ENCODE peak calls at places on chromosomes 3 and 15, in four cellular contexts. F, H, Y and P are unnamed samples.

GRCh38 chr3:194537732-194538247 is 51.0 kb upstream of the ATP13A3 start:
- DNase-seq in F (peak; percentile 88), H (peak; percentile 29), Y (no peak), P (peak; percentile 87)

GRCh38 chr3:125679258-125679657 is 84.0 kb upstream of the OSBPL11 start:
- DNase-seq in F (peak; percentile 15), H (peak; percentile 48), Y (no peak), P (no peak)

GRCh38 chr3:64166584-64167155 is 58.6 kb downstream of the PRICKLE2 start:
- DNase-seq in F (peak; percentile 43), H (peak; percentile 89), Y (peak; percentile 44), P (no peak)

GRCh38 chr3:3798641-3799113 is 554 bp upstream of the LRRN1 start:
- DNase-seq in F (no peak), H (peak; percentile 76), Y (peak; percentile 69), P (no peak)

GRCh38 chr3:181709537-181710279 is 2.0 kb upstream of the SOX2 start:
- DNase-seq in F (peak; percentile 62), H (peak; percentile 68), Y (peak; percentile 75), P (peak; percentile 44)

GRCh38 chr3:183185696-183186095 is 23.2 kb upstream of the LAMP3 start:
- DNase-seq in F (no peak), H (no peak), Y (no peak), P (peak; percentile 68)

GRCh38 chr3:69738859-69739203 is 433 bp upstream of the MITF start:
- DNase-seq in F (no peak), H (no peak), Y (no peak), P (no peak)

GRCh38 chr3:157274644-157275137 is 114.7 kb upstream of the CCNL1 start:
- DNase-seq in F (no peak), H (no peak), Y (peak; percentile 46), P (no peak)

GRCh38 chr3:31204026-31204795 is 309.8 kb upstream of the GADL1 start:
- DNase-seq in F (no peak), H (no peak), Y (no peak), P (no peak)

GRCh38 chr3:52245322-52246263 is at the start of gene PPM1M:
- DNase-seq in F (no peak), H (peak; percentile 82), Y (peak; percentile 73), P (peak; percentile 31)

GRCh38 chr15:98503970-98504369 is 144.4 kb upstream of the IGF1R start:
- DNase-seq in F (no peak), H (no peak), Y (no peak), P (peak; percentile 50)

GRCh38 chr3:4752201-4753072 is 226.8 kb upstream of the BHLHE40 start:
- DNase-seq in F (no peak), H (peak; percentile 47), Y (no peak), P (peak; percentile 10)

GRCh38 chr3:58028902-58029301 is 20.7 kb downstream of the FLNB start:
- DNase-seq in F (no peak), H (no peak), Y (no peak), P (no peak)

GRCh38 chr3:123377173-123377740 is 71.6 kb downstream of the ADCY5 start:
- DNase-seq in F (no peak), H (no peak), Y (no peak), P (no peak)

GRCh38 chr15:99980791-99981190 is 247.6 kb upstream of the LYSMD4 start:
- DNase-seq in F (no peak), H (no peak), Y (no peak), P (no peak)

GRCh38 chr15:89665449-89666146 is 10.3 kb upstream of the KIF7 start:
- DNase-seq in F (peak; percentile 46), H (peak; percentile 64), Y (peak; percentile 64), P (peak; percentile 59)

GRCh38 chr15:89611317-89611716 is 36.0 kb downstream of the TICRR start:
- DNase-seq in F (no peak), H (no peak), Y (no peak), P (no peak)

GRCh38 chr15:70703483-70703882 is 59.9 kb downstream of the UACA start:
- DNase-seq in F (no peak), H (peak; percentile 85), Y (no peak), P (no peak)

GRCh38 chr3:107800705-107801104 is 277.9 kb downstream of the BBX start:
- DNase-seq in F (no peak), H (no peak), Y (no peak), P (no peak)

GRCh38 chr3:3260870-3261269 is 81.4 kb upstream of the CRBN start:
- DNase-seq in F (peak; percentile 65), H (no peak), Y (no peak), P (no peak)

GRCh38 chr3:11258958-11259357 is 13.2 kb upstream of the ATG7 start:
- DNase-seq in F (no peak), H (no peak), Y (no peak), P (no peak)
- H2BK120ac ChIP-seq in F (no peak overlapping the region), H (no peak overlapping the region), Y (no peak overlapping the region), P (no peak overlapping the region)

GRCh38 chr3:150333482-150333881 is 74.6 kb upstream of the TSC22D2 start:
- DNase-seq in F (no peak), H (peak; percentile 86), Y (no peak), P (no peak)

GRCh38 chr3:150329408-150329807 is 78.7 kb upstream of the TSC22D2 start:
- DNase-seq in F (no peak), H (no peak), Y (no peak), P (no peak)

GRCh38 chr3:150330872-150331271 is 77.2 kb upstream of the TSC22D2 start:
- DNase-seq in F (no peak), H (no peak), Y (no peak), P (no peak)

GRCh38 chr3:150330174-150330573 is 77.9 kb upstream of the TSC22D2 start:
- DNase-seq in F (no peak), H (no peak), Y (no peak), P (no peak)

GRCh38 chr3:150331978-150332568 is 76.0 kb upstream of the TSC22D2 start:
- DNase-seq in F (no peak), H (no peak), Y (no peak), P (no peak)
- H2BK120ac ChIP-seq in F (no peak overlapping the region), H (no peak overlapping the region), Y (no peak overlapping the region), P (no peak overlapping the region)

GRCh38 chr3:145681132-145681531 is 479.9 kb downstream of the PLOD2 start:
- DNase-seq in F (no peak), H (no peak), Y (no peak), P (no peak)
- H2BK120ac ChIP-seq in F (no peak overlapping the region), H (no peak overlapping the region), Y (no peak overlapping the region), P (no peak overlapping the region)

GRCh38 chr15:31402003-31402402 is 75.4 kb downstream of the KLF13 start:
- DNase-seq in F (no peak), H (no peak), Y (no peak), P (no peak)
- H2BK120ac ChIP-seq in F (no peak overlapping the region), H (no peak overlapping the region), Y (no peak overlapping the region), P (no peak overlapping the region)

GRCh38 chr15:65068436-65068835 is 645 bp upstream of the RASL12 start:
- DNase-seq in F (no peak), H (no peak), Y (no peak), P (no peak)
- H2BK120ac ChIP-seq in F (no peak overlapping the region), H (peak overlapping the region; percentile 69), Y (no peak overlapping the region), P (peak overlapping the region; percentile 92)

GRCh38 chr3:190446492-190447301 is 3.0 kb downstream of the TMEM207 start:
- DNase-seq in F (peak; percentile 30), H (peak; percentile 71), Y (no peak), P (no peak)

GRCh38 chr3:190442240-190442639 is 7.5 kb downstream of the TMEM207 start:
- DNase-seq in F (no peak), H (no peak), Y (no peak), P (no peak)

GRCh38 chr3:190444036-190444435 is 5.7 kb downstream of the TMEM207 start:
- DNase-seq in F (no peak), H (no peak), Y (no peak), P (no peak)

GRCh38 chr3:190443257-190443656 is 6.4 kb downstream of the TMEM207 start:
- DNase-seq in F (no peak), H (peak; percentile 29), Y (no peak), P (peak; percentile 44)

DNA sequence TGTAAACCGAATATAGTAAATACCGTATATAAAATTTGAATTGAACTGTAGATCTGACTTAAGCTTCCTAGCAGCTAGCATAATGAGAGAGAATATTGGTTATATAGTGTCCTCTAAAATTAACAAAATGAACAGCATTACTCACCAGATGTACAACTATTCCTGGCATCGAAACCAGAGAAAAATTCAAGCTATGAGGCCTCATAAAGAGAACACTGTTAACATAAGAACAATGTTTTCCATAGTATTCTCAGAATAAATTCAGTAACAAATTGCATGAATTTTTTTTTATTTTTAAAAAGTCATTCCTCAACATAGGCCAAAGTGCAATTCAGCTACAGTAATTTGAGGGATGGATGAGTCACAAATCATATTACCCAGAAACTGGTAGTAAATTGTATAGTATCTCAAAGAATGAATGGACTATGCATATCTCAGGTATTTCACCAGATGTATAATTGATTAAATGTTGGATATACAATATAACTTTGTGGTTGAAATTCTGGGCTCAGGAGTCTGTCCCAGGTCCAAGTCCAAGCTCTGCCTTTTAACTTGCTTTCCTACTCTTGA is 5.0 kb downstream of the TMEM207 start:
- DNase-seq in F (no peak), H (no peak), Y (no peak), P (peak; percentile 6)
- H2BK120ac ChIP-seq in F (no peak overlapping the region), H (no peak overlapping the region), Y (no peak overlapping the region), P (no peak overlapping the region)

DNA sequence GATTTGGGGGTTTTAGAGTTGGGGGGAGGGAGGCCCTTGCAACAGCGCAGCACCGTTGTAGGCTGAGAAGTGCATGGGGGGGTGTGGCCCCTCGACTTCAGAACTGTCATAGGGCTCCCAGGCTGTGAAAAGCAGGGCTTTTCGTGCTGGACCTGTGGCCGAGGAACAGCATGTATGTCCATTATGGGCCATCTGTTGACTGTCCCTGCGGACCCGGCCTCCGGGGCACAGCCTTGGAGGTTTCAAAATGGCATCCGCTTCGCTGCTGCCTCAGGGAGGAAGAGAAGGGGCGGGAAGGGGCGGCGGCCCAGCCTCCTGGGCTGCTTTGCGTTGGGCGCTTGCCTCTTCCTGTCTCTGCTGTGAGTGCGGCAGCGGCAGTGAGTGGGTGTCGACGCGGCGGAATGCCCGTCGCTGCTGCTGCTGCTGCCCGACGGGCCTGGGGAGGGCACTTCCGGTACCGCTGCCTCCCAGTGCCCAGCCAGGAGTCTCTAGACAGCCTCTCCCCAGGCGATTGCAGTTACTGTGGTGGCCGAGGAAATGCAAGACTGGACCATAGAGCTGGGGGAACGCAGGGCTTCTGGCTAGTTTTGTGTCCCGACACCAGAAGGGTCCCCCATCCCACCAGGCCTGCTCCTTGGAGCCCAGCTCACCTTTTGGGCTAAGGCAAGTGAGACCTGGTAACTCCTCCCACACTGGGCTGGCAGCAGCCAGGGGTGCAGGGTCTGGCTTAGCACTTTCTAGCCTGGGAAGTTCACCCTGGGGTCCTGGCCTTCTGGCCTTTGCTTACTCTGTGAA is 1.9 kb downstream of the GNAI2 start:
- DNase-seq in F (peak; percentile 87), H (peak; percentile 90), Y (peak; percentile 85), P (peak; percentile 82)
- H2BK120ac ChIP-seq in F (no peak overlapping the region), H (peak overlapping the region; percentile 10), Y (no peak overlapping the region), P (peak overlapping the region; percentile 76)

DNA sequence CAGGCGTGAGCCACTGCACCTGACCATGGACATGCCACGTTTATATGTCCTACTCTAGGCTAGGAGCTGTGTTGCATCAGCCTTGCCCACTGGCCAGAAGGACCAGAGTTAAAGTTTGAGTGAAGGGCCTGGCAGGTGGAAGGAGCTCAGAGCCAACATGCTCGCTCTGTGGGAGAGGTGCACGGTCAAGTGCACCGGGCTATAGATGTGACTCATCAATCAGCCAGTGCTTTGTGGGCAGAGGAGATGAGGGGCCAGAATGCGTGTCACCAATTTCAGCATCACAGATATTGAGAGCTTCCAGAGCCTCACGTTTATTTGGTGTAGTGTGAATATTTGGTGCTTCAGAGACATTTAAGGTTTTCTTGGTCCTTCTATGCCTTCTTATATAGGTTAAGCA is 137.3 kb upstream of the KBTBD8 start:
- DNase-seq in F (no peak), H (no peak), Y (no peak), P (no peak)
- H2BK120ac ChIP-seq in F (no peak overlapping the region), H (no peak overlapping the region), Y (no peak overlapping the region), P (no peak overlapping the region)